ENCODE peak calls at places on chromosomes 16 and 17, in five cellular contexts. E is psoas muscle, A is thoracic aorta, M is body of pancreas, Y is heart right ventricle. X is an unnamed sample.

GRCh38 chr17:73644145-73645049 is at the start of gene SDK2:
- DNase-seq in E (peak; percentile 50), Y (no peak), A (no peak), M (no peak), X (peak; percentile 67)

GRCh38 chr17:48002920-48003685 is 32.2 kb downstream of the CDK5RAP3 start:
- DNase-seq in A (no peak), M (no peak), E (no peak), Y (no peak), X (peak; percentile 80)

GRCh38 chr16:22007159-22007508 is 777 bp upstream of the MOSMO start:
- DNase-seq in E (no peak), Y (no peak), M (no peak), A (no peak), X (no peak)

GRCh38 chr17:249236-249993 is 68.0 kb upstream of the DOC2B start:
- DNase-seq in E (peak; percentile 23), Y (no peak), M (peak; percentile 21), A (no peak), X (no peak)

GRCh38 chr17:18257268-18257681 is 1.3 kb downstream of the FLII start:
- DNase-seq in A (no peak), M (peak; percentile 56), E (no peak), Y (no peak), X (no peak)

GRCh38 chr17:45404870-45405249 is 27.8 kb downstream of the ARHGAP27 start:
- DNase-seq in A (no peak), M (no peak), E (no peak), Y (no peak), X (no peak)

GRCh38 chr17:43401293-43401692 is 2.5 kb downstream of the ARL4D start:
- DNase-seq in M (no peak), A (peak; percentile 35), Y (no peak), E (no peak), X (no peak)

GRCh38 chr16:86945166-86945900 is 367.0 kb downstream of the FOXL1 start:
- DNase-seq in Y (no peak), M (no peak), A (no peak), E (peak; percentile 8), X (no peak)

GRCh38 chr17:36703860-36704266 is 102.5 kb downstream of the MRM1 start:
- DNase-seq in E (peak; percentile 67), M (peak; percentile 52), Y (peak; percentile 17), A (no peak), X (peak; percentile 59)

GRCh38 chr16:53220585-53220984 is 165.8 kb downstream of the CHD9 start:
- DNase-seq in Y (peak; percentile 10), A (no peak), M (peak; percentile 17), E (no peak), X (peak; percentile 17)

GRCh38 chr16:14309001-14309886 is 238.1 kb downstream of the MRTFB start:
- DNase-seq in M (peak; percentile 93), E (peak; percentile 64), A (no peak), Y (no peak), X (peak; percentile 91)

GRCh38 chr17:75652934-75653549 is 13.9 kb downstream of the RECQL5 start:
- DNase-seq in A (no peak), M (peak; percentile 37), E (no peak), Y (no peak), X (peak; percentile 60)

GRCh38 chr17:35017021-35017420 is 36.7 kb downstream of the LIG3 start:
- DNase-seq in E (no peak), A (no peak), M (no peak), Y (no peak), X (no peak)

GRCh38 chr16:68062910-68063393 is 22.2 kb upstream of the NFATC3 start:
- DNase-seq in A (no peak), E (no peak), M (no peak), Y (no peak), X (no peak)

GRCh38 chr16:65722429-65722828 is 600.6 kb upstream of the CDH11 start:
- DNase-seq in Y (no peak), A (no peak), M (no peak), E (no peak), X (no peak)

GRCh38 chr17:15279011-15279477 is 13.9 kb upstream of the PMP22 start:
- DNase-seq in E (no peak), M (no peak), A (no peak), Y (no peak), X (no peak)

GRCh38 chr17:80948961-80949450 is 42.6 kb upstream of the CHMP6 start:
- DNase-seq in Y (no peak), A (no peak), E (peak; percentile 28), M (peak; percentile 5), X (peak; percentile 56)

GRCh38 chr16:47719713-47720112 is 258.6 kb downstream of the PHKB start:
- DNase-seq in M (no peak), E (no peak), Y (no peak), A (no peak), X (no peak)

GRCh38 chr17:62692721-62693431 is 65.4 kb downstream of the MRC2 start:
- DNase-seq in Y (no peak), E (peak; percentile 64), M (no peak), A (no peak), X (peak; percentile 60)

GRCh38 chr16:77986021-77986420 is 36.3 kb upstream of the CLEC3A start:
- DNase-seq in M (no peak), Y (no peak), E (no peak), A (no peak), X (no peak)

GRCh38 chr17:76002100-76002499 is 1.4 kb downstream of the CDK3 start:
- DNase-seq in A (no peak), E (no peak), M (no peak), Y (no peak), X (no peak)

GRCh38 chr17:56521439-56522141 is 71.9 kb upstream of the NOG start:
- DNase-seq in M (no peak), A (no peak), Y (no peak), E (no peak), X (peak; percentile 82)

GRCh38 chr17:77615672-77616242 is 342.7 kb upstream of the TNRC6C start:
- DNase-seq in Y (no peak), E (no peak), M (no peak), A (no peak), X (no peak)

GRCh38 chr16:87235810-87236515 is 81.2 kb downstream of the C16orf95 start:
- DNase-seq in E (no peak), A (no peak), M (no peak), Y (no peak), X (no peak)

GRCh38 chr16:81720973-81721907 is 57.9 kb upstream of the PLCG2 start:
- DNase-seq in M (no peak), Y (no peak), A (no peak), E (no peak), X (no peak)

GRCh38 chr16:54268766-54269165 is 17.8 kb downstream of the IRX3 start:
- DNase-seq in E (no peak), Y (no peak), M (no peak), A (no peak), X (no peak)

GRCh38 chr16:83978401-83978904 is 10.4 kb downstream of the NECAB2 start:
- DNase-seq in M (no peak), E (no peak), Y (no peak), A (no peak), X (no peak)

GRCh38 chr16:70490261-70490660 is 33.1 kb downstream of the COG4 start:
- DNase-seq in M (peak; percentile 23), E (peak; percentile 76), Y (no peak), A (no peak), X (no peak)

GRCh38 chr17:58911741-58912343 is 156.2 kb downstream of the PPM1E start:
- DNase-seq in E (no peak), Y (no peak), A (no peak), M (no peak), X (no peak)

DNA sequence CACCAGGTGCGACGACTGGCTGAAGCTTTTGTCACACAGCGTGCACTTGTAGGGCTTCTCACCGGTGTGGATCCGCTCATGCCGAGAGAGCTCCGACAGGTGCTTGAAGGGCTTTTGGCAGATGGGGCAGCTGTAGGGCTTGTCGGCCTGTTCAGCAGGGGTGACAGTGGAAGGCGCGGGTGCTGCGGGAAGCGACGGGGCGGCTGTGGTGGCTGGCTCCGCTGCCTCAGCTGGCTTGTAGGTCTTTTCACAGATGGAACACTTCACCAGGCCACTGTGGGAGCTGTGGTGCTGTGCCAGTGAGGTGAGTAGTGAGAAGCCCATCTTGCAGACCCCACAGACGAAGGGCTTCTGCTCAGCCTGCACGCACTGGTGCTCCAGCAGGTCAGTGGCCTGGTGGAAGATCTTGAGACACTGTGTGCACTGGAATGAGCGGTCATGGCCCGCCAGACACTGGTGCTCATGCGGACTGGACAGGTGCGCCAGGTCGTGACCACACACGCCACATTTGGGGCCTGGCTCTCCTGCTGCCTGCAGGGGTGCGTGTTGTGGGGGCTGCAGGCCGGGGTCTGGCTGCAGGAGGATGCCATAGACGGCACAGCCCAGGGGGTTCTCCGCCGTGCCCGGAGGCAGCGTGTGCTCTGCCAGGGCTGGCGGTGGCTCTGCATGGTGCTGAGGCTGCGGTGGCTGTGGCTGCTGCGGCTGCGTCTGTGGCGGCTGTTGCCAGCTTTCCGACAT is 2.8 kb downstream of the ZNF319 start:
- DNase-seq in M (no peak), A (no peak), Y (no peak), E (no peak), X (no peak)
- H3K4me1 ChIP-seq in M (peaks cover 49% of the 10 kb centered on the region), A (peaks cover 13% of the 10 kb centered on the region), Y (peaks cover 36% of the 10 kb centered on the region), E (peaks cover 7% of the 10 kb centered on the region), X (peaks cover 7% of the 10 kb centered on the region)

GRCh38 chr16:5862103-5863003 is 764.8 kb upstream of the EEF2KMT start:
- DNase-seq in M (no peak), E (no peak), A (no peak), Y (no peak), X (no peak)
- H3K4me1 ChIP-seq in M (no peaks in the 10 kb centered on the region), E (no peaks in the 10 kb centered on the region), A (no peaks in the 10 kb centered on the region), Y (no peaks in the 10 kb centered on the region), X (no peaks in the 10 kb centered on the region)

GRCh38 chr16:19513377-19514053 is 8.4 kb downstream of the GDE1 start:
- DNase-seq in Y (no peak), A (no peak), M (no peak), E (no peak), X (no peak)

GRCh38 chr16:19515765-19516164 is 6.1 kb downstream of the GDE1 start:
- DNase-seq in M (no peak), A (no peak), E (no peak), Y (no peak), X (no peak)

GRCh38 chr16:19520861-19521331 is 1.0 kb downstream of the GDE1 start:
- DNase-seq in E (no peak), Y (no peak), M (peak; percentile 18), A (no peak), X (no peak)

GRCh38 chr16:19518423-19518822 is 3.5 kb downstream of the GDE1 start:
- DNase-seq in A (no peak), Y (no peak), E (no peak), M (no peak), X (no peak)

GRCh38 chr16:19517424-19518089 is 4.3 kb downstream of the GDE1 start:
- DNase-seq in A (no peak), E (no peak), M (no peak), Y (no peak), X (no peak)
- H3K4me1 ChIP-seq in A (peaks cover 12% of the 10 kb centered on the region), E (peaks cover 19% of the 10 kb centered on the region), M (peaks cover 18% of the 10 kb centered on the region), Y (peaks cover 20% of the 10 kb centered on the region), X (no peaks in the 10 kb centered on the region)

GRCh38 chr16:870856-871561 is 70.5 kb upstream of the GNG13 start:
- DNase-seq in A (no peak), Y (no peak), M (no peak), E (peak; percentile 44), X (no peak)

GRCh38 chr16:868386-868755 is 67.8 kb upstream of the GNG13 start:
- DNase-seq in M (no peak), A (no peak), Y (no peak), E (peak; percentile 39), X (no peak)

GRCh38 chr16:869823-870641 is 69.5 kb upstream of the GNG13 start:
- DNase-seq in Y (no peak), M (no peak), E (peak; percentile 48), A (no peak), X (no peak)

GRCh38 chr16:867421-868385 is 67.2 kb upstream of the GNG13 start:
- DNase-seq in Y (no peak), M (no peak), A (no peak), E (peak; percentile 42), X (peak; percentile 86)

GRCh38 chr16:868846-869822 is 68.6 kb upstream of the GNG13 start:
- DNase-seq in Y (no peak), E (peak; percentile 26), M (no peak), A (no peak), X (no peak)
- H3K4me1 ChIP-seq in Y (no peaks in the 10 kb centered on the region), E (no peaks in the 10 kb centered on the region), M (no peaks in the 10 kb centered on the region), A (no peaks in the 10 kb centered on the region), X (peaks cover 15% of the 10 kb centered on the region)

X was measured in SJCRH30.